ENCODE peak calls at places on chromosome 22, in eight cellular contexts. F is NCI-H446; C is renal cortical epithelial cell; V is head of caudate nucleus; I is germinal center; D is activated effector memory CD4-positive, alpha-beta T cell treated with anti-CD3 and anti-CD28 coated beads, Interleukin-2, amount 50 U/mL, for 16 hours; U is NCI-H1694; N is NCI-H1417. Q is an unnamed sample.

GRCh38 chr22:38570841-38571364 is 920 bp upstream of the DMC1 start:
- DNase-seq in N (peak; percentile 46), I (peak; percentile 23), V (peak; percentile 71), C (no peak), U (no peak), F (peak; percentile 39), D (peak; percentile 73), Q (peak; percentile 33)

GRCh38 chr22:16774911-16775529 is 50.2 kb downstream of the XKR3 start:
- DNase-seq in I (no peak), C (no peak), F (no peak), V (no peak), U (no peak), N (no peak), D (no peak), Q (no peak)

GRCh38 chr22:33325232-33326004 is 267.2 kb upstream of the SYN3 start:
- DNase-seq in N (peak; percentile 10), U (no peak), V (no peak), D (no peak), F (no peak), I (peak; percentile 65), C (peak; percentile 50), Q (no peak)

GRCh38 chr22:35986085-35986484 is 42.5 kb downstream of the RBFOX2 start:
- DNase-seq in U (no peak), I (no peak), V (no peak), D (no peak), N (no peak), F (no peak), C (peak; percentile 11), Q (peak; percentile 35)

GRCh38 chr22:17972385-17973181 is 51.8 kb downstream of the MICAL3 start:
- DNase-seq in F (no peak), N (no peak), V (no peak), C (peak; percentile 94), U (no peak), D (no peak), I (no peak), Q (no peak)

GRCh38 chr22:43099095-43099494 is 9.9 kb upstream of the TTLL1 start:
- DNase-seq in U (no peak), D (no peak), F (no peak), I (no peak), C (no peak), N (no peak), V (no peak), Q (no peak)

GRCh38 chr22:25702571-25703167 is 39.3 kb upstream of the MYO18B start:
- DNase-seq in F (no peak), V (no peak), D (no peak), U (no peak), N (no peak), I (no peak), C (no peak), Q (no peak)

GRCh38 chr22:40084246-40084645 is 89.5 kb downstream of the FAM83F start:
- DNase-seq in N (no peak), F (no peak), I (no peak), C (no peak), D (no peak), V (no peak), U (no peak), Q (no peak)

GRCh38 chr22:35552186-35552842 is 11.7 kb downstream of the RASD2 start:
- DNase-seq in N (no peak), F (no peak), D (peak; percentile 94), U (no peak), I (peak; percentile 80), V (no peak), C (no peak), Q (no peak)

GRCh38 chr22:35958334-35958733 is 70.3 kb downstream of the RBFOX2 start:
- DNase-seq in V (no peak), C (no peak), I (no peak), U (no peak), N (no peak), D (no peak), F (no peak), Q (no peak)

GRCh38 chr22:46415816-46416536 is 80.5 kb downstream of the TRMU start:
- DNase-seq in N (no peak), U (no peak), D (no peak), V (peak; percentile 53), C (no peak), F (no peak), I (no peak), Q (no peak)

GRCh38 chr22:22745225-22746060 is 101.0 kb downstream of the GGTLC2 start:
- DNase-seq in N (peak; percentile 9), C (peak; percentile 32), V (peak; percentile 55), U (peak; percentile 2), I (peak; percentile 38), D (peak; percentile 74), F (no peak), Q (no peak)

GRCh38 chr22:19523240-19524169 is 705 bp downstream of the CLDN5 start:
- DNase-seq in D (peak; percentile 60), V (no peak), I (peak; percentile 33), U (no peak), F (no peak), N (peak; percentile 69), C (no peak), Q (no peak)

GRCh38 chr22:31567196-31567595 is 70.9 kb downstream of the SFI1 start:
- DNase-seq in V (no peak), F (no peak), C (no peak), U (no peak), I (no peak), N (no peak), D (no peak), Q (no peak)